ENCODE peak calls at places on chromosomes 16 and 17, in four cellular contexts. One of them, this sample, is unnamed.

GRCh38 chr17:7041607-7042506 is 2.0 kb downstream of the SLC16A11 start:
- DNase-seq in NCI-H510A treated with DMSO at 0.1 percent for 48 hours: no peak
- DNase-seq in endodermal cell: peak; percentile 82
- DNase-seq in memory B cell: peak; percentile 20
- DNase-seq in this sample: no peak

GRCh38 chr16:86306811-86307517 is 203.4 kb upstream of the FOXF1 start:
- DNase-seq in NCI-H510A treated with DMSO at 0.1 percent for 48 hours: no peak
- DNase-seq in endodermal cell: no peak
- DNase-seq in memory B cell: no peak
- DNase-seq in this sample: peak; percentile 73

GRCh38 chr17:50169881-50170459 is 4.2 kb downstream of the SGCA start:
- DNase-seq in NCI-H510A treated with DMSO at 0.1 percent for 48 hours: no peak
- DNase-seq in endodermal cell: no peak
- DNase-seq in memory B cell: no peak
- DNase-seq in this sample: no peak

GRCh38 chr16:85699628-85700027 is 10.9 kb upstream of the GINS2 start:
- DNase-seq in NCI-H510A treated with DMSO at 0.1 percent for 48 hours: no peak
- DNase-seq in endodermal cell: no peak
- DNase-seq in memory B cell: no peak
- DNase-seq in this sample: peak; percentile 34

GRCh38 chr16:86018487-86018886 is 119.5 kb downstream of the IRF8 start:
- DNase-seq in NCI-H510A treated with DMSO at 0.1 percent for 48 hours: no peak
- DNase-seq in endodermal cell: peak; percentile 34
- DNase-seq in memory B cell: peak; percentile 44
- DNase-seq in this sample: peak; percentile 22

GRCh38 chr17:17738901-17739300 is 57.6 kb downstream of the RAI1 start:
- DNase-seq in NCI-H510A treated with DMSO at 0.1 percent for 48 hours: no peak
- DNase-seq in endodermal cell: no peak
- DNase-seq in memory B cell: no peak
- DNase-seq in this sample: no peak

GRCh38 chr16:48542020-48542473 is 67.9 kb downstream of the N4BP1 start:
- DNase-seq in NCI-H510A treated with DMSO at 0.1 percent for 48 hours: peak; percentile 27
- DNase-seq in endodermal cell: no peak
- DNase-seq in memory B cell: peak; percentile 31
- DNase-seq in this sample: peak; percentile 72

GRCh38 chr17:49707246-49707607 is 537 bp downstream of the SLC35B1 start:
- DNase-seq in NCI-H510A treated with DMSO at 0.1 percent for 48 hours: no peak
- DNase-seq in endodermal cell: peak; percentile 61
- DNase-seq in memory B cell: no peak
- DNase-seq in this sample: peak; percentile 35

GRCh38 chr16:78665373-78665772 is 565.9 kb downstream of the WWOX start:
- DNase-seq in NCI-H510A treated with DMSO at 0.1 percent for 48 hours: no peak
- DNase-seq in endodermal cell: no peak
- DNase-seq in memory B cell: no peak
- DNase-seq in this sample: no peak

This sample was measured in adipocyte.